ENCODE peak calls at places on chromosome 22, in eight cellular contexts. Z, N, M, E, I, U, B and Y are unnamed samples.

GRCh38 chr22:46595545-46595944 is 24.6 kb upstream of the GRAMD4 start:
- DNase-seq in M (no peak), E (no peak), Z (no peak), U (no peak), I (no peak), B (no peak), N (no peak), Y (no peak)

GRCh38 chr22:42766860-42767259 is 46.2 kb upstream of the A4GALT start:
- DNase-seq in B (no peak), N (no peak), E (no peak), Z (no peak), I (no peak), M (no peak), U (no peak), Y (no peak)

GRCh38 chr22:40819741-40820140 is 595 bp upstream of the SLC25A17 start:
- DNase-seq in N (no peak), U (no peak), E (peak), Z (peak), I (no peak), B (no peak), M (no peak), Y (no peak)

GRCh38 chr22:23237841-23238240 is 57.5 kb downstream of the BCR start:
- DNase-seq in U (no peak), I (no peak), Z (no peak), M (no peak), N (no peak), B (no peak), E (no peak), Y (no peak)

GRCh38 chr22:42780070-42780540 is 59.4 kb upstream of the A4GALT start:
- DNase-seq in I (peak), Z (peak), M (no peak), U (no peak), B (no peak), N (peak), E (peak), Y (no peak)

GRCh38 chr22:17881366-17881765 is 107.1 kb upstream of the BID start:
- DNase-seq in B (no peak), U (no peak), N (no peak), M (no peak), Z (no peak), E (no peak), I (no peak), Y (no peak)

GRCh38 chr22:44888491-44888941 is 121.3 kb downstream of the PHF21B start:
- DNase-seq in I (no peak), M (no peak), B (no peak), U (no peak), Z (no peak), E (no peak), N (no peak), Y (no peak)

GRCh38 chr22:37228106-37229011 is 15.7 kb downstream of the RAC2 start:
- DNase-seq in U (no peak), I (peak), N (no peak), M (no peak), E (peak), Z (peak), B (no peak), Y (no peak)

GRCh38 chr22:24507742-24508141 is 12.6 kb downstream of the UPB1 start:
- DNase-seq in I (no peak), N (no peak), B (peak), U (no peak), Z (no peak), E (no peak), M (no peak), Y (no peak)

GRCh38 chr22:18060646-18061620 is 16.9 kb upstream of the PEX26 start:
- DNase-seq in I (peak), M (no peak), U (no peak), Z (no peak), E (peak), N (no peak), B (no peak), Y (no peak)

DNA sequence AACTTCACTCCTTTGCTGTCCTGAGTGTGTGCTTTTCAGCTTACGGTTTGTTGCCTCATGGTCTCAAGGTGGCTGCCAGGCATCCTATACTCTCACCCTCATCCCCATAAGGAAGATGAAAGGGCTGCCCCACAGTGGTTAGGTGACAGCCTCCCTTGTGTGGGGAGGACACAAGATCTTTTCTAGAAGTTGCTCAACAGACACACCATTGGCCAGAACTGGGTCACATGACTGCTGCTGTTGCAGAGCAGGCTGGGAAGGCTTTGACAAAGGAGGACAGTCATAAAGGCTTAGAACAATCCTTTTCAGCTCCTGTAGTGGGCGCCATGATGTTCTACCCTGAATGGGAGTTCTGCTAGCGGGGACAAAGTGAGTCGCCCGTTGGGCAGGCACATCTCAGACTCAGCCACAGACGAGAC is 69.7 kb upstream of the RASD2 start:
- DNase-seq in B (no peak), U (no peak), N (no peak), Z (no peak), M (no peak), I (no peak), E (no peak), Y (no peak)
- TF ChIP-seq CTCF in B (no peak), U (no peak), N (no peak), Z (no peak), M (no peak), I (no peak), E (no peak), Y (no peak)

DNA sequence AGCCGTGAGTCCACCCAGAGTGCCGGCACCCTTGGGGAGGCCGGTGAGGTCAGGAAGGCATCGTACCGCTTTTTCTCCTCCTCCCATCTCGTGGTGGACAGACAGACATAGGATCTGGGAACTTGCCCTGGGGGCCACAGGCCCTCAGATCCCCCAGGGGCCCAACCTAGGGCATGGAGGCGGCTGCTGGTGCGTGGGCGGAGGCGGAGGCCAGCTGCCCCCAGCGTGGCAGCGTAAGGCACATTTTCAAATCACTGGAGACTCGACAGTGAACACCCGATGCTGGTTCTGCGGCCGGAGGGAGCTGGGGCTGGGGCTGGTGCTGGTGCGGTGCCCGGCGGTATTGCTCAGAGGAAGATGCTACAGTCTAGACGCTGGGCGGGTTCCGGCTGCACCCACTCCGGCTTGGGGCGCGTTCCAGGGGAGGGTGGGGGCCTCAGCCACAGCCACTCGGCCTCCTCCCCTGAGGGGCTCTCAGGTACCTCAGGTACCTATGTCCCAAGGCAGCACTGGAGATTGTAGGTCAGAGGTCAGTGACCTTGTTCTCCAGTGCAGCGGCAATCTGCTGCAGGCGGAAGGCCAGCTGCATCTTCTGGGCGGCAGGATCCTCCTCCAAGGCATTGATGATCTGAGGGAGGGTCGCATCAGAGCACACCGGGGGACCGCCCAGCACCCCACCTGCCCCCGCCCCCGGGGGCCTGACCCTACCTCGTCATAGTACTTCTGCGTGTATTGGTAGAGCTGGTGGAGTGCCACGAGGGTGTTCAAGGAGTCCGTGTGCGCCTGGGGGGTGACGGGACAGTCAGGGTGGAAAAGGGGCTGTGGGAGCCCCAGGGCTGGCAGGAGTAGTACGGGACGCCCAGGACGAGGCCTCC is 5.2 kb upstream of the MAPK11 start:
- DNase-seq in M (no peak), E (no peak), B (no peak), Z (no peak), I (no peak), N (no peak), U (no peak), Y (no peak)
- TF ChIP-seq CTCF in M (no peak), E (no peak), B (no peak), Z (no peak), I (no peak), N (no peak), U (no peak), Y (no peak)

GRCh38 chr22:31749636-31750364 is at the start of gene PRR14L:
- DNase-seq in B (peak), M (peak), I (peak), Z (peak), U (peak), E (peak), N (peak), Y (peak)
- TF ChIP-seq CTCF in B (no peak), M (no peak), I (peak), Z (peak), U (no peak), E (no peak), N (no peak), Y (no peak)

GRCh38 chr22:25818541-25818940 is 76.6 kb downstream of the MYO18B start:
- DNase-seq in B (no peak), M (no peak), Z (no peak), U (no peak), E (no peak), I (no peak), N (no peak), Y (no peak)

GRCh38 chr22:25823276-25823675 is 81.3 kb downstream of the MYO18B start:
- DNase-seq in I (no peak), M (no peak), U (no peak), N (no peak), E (no peak), B (no peak), Z (no peak), Y (no peak)

GRCh38 chr22:25817092-25817943 is 75.3 kb downstream of the MYO18B start:
- DNase-seq in Z (no peak), B (no peak), I (no peak), N (no peak), M (no peak), E (no peak), U (no peak), Y (no peak)

GRCh38 chr22:25824828-25825474 is 83.0 kb downstream of the MYO18B start:
- DNase-seq in E (no peak), I (no peak), U (no peak), Z (no peak), N (no peak), M (no peak), B (no peak), Y (no peak)

GRCh38 chr22:25822344-25822743 is 80.4 kb downstream of the MYO18B start:
- DNase-seq in M (no peak), E (no peak), Z (no peak), B (no peak), N (no peak), U (no peak), I (no peak), Y (no peak)
- TF ChIP-seq CTCF in M (no peak), E (no peak), Z (no peak), B (no peak), N (no peak), U (no peak), I (no peak), Y (no peak)

DNA sequence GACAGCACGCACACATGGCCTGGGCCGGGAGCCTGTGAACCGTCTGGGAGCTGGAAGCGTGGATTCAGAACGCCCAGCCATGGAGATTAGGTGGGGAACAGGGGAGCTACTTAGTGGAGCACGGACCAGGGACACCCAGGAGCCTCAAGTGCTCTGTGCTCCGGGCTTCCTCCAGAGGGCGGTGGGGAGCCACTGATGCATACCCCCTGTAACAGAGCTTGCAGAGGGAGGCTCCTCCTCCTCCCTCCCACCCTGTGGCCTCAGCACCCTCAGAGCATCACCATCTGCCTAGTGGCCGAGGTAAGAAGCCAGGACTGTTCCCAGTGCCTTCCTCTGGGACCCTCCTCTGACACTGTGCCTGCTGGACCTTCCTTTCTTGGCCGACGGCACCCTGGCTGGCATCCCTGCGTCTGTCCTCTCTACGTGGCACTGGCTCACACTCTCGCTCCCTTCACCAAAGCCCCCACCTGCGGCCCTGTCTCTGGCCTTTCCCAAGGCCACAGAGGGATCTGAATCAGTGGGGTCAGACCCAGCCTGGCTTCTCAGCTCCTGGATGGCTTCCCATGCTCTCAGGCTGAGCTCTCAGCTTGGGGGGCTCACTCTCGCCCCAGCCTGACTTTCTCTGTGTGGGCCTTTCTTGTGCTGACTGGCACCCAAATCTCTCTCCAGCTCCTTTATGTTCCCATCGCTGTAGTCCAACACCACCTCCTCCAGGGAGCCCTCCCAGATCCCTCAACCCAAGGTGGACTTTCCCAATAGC is 780.9 kb downstream of the BRD1 start:
- DNase-seq in Z (no peak), I (no peak), U (peak), N (no peak), B (peak), M (no peak), E (no peak), Y (no peak)
- TF ChIP-seq CTCF in Z (no peak), I (peak), U (peak), N (no peak), B (peak), M (no peak), E (no peak), Y (no peak)

GRCh38 chr22:19641254-19641982 is 72.9 kb upstream of the SEPTIN5 start:
- DNase-seq in N (no peak), U (no peak), I (no peak), B (peak), E (no peak), M (no peak), Z (peak), Y (no peak)
- TF ChIP-seq CTCF in N (no peak), U (no peak), I (peak), B (peak), E (peak), M (no peak), Z (peak), Y (no peak)

GRCh38 chr22:28710889-28711285 is 30.7 kb downstream of the CHEK2 start:
- DNase-seq in Z (peak), B (no peak), U (no peak), E (peak), M (no peak), I (no peak), N (no peak), Y (no peak)
- TF ChIP-seq CTCF in Z (no peak), B (no peak), U (no peak), E (no peak), M (no peak), I (no peak), N (no peak), Y (no peak)

GRCh38 chr22:29194269-29194668 is 11.4 kb upstream of the EMID1 start:
- DNase-seq in B (no peak), N (no peak), U (no peak), I (no peak), E (no peak), M (no peak), Z (no peak), Y (no peak)
- TF ChIP-seq CTCF in B (no peak), N (no peak), U (no peak), I (no peak), E (no peak), M (no peak), Z (no peak), Y (no peak)

GRCh38 chr22:39567135-39567946 is 3.2 kb upstream of the CACNA1I start:
- DNase-seq in U (no peak), E (no peak), Z (no peak), B (no peak), N (peak), M (no peak), I (no peak), Y (no peak)
- TF ChIP-seq CTCF in U (no peak), E (no peak), Z (no peak), B (no peak), N (no peak), M (no peak), I (no peak), Y (no peak)